ENCODE peak calls at places on chromosome 14, in five cellular contexts. One of them, this sample, is unnamed.

GRCh38 chr14:70770490-70770889 is 38.8 kb downstream of the MAP3K9 start:
- DNase-seq in fibroblast of lung: no peak
- DNase-seq in suprapubic skin: no peak
- DNase-seq in tibial artery: no peak
- DNase-seq in CD8-positive, alpha-beta T cell: no peak
- DNase-seq in this sample: no peak

GRCh38 chr14:103512701-103513611 is 9.7 kb downstream of the CKB start:
- DNase-seq in fibroblast of lung: peak
- DNase-seq in suprapubic skin: peak
- DNase-seq in tibial artery: peak
- DNase-seq in CD8-positive, alpha-beta T cell: no peak
- DNase-seq in this sample: no peak

GRCh38 chr14:105913221-105913620 is 386.8 kb downstream of the TMEM121 start:
- DNase-seq in fibroblast of lung: no peak
- DNase-seq in suprapubic skin: no peak
- DNase-seq in tibial artery: no peak
- DNase-seq in CD8-positive, alpha-beta T cell: no peak
- DNase-seq in this sample: no peak

GRCh38 chr14:85195872-85196477 is 334.0 kb upstream of the FLRT2 start:
- DNase-seq in fibroblast of lung: no peak
- DNase-seq in suprapubic skin: no peak
- DNase-seq in tibial artery: no peak
- DNase-seq in CD8-positive, alpha-beta T cell: no peak
- DNase-seq in this sample: no peak

GRCh38 chr14:101835166-101835557 is 73.7 kb downstream of the PPP2R5C start:
- DNase-seq in fibroblast of lung: peak
- DNase-seq in suprapubic skin: no peak
- DNase-seq in tibial artery: no peak
- DNase-seq in CD8-positive, alpha-beta T cell: no peak
- DNase-seq in this sample: no peak

GRCh38 chr14:30655124-30655523 is 33.0 kb downstream of the SCFD1 start:
- DNase-seq in fibroblast of lung: peak
- DNase-seq in suprapubic skin: no peak
- DNase-seq in tibial artery: no peak
- DNase-seq in CD8-positive, alpha-beta T cell: no peak
- DNase-seq in this sample: no peak

GRCh38 chr14:54579606-54580005 is 12.7 kb downstream of the SAMD4A start:
- DNase-seq in fibroblast of lung: peak
- DNase-seq in suprapubic skin: no peak
- DNase-seq in tibial artery: no peak
- DNase-seq in CD8-positive, alpha-beta T cell: no peak
- DNase-seq in this sample: no peak

GRCh38 chr14:30623412-30624131 is 1.5 kb downstream of the SCFD1 start:
- DNase-seq in fibroblast of lung: no peak
- DNase-seq in suprapubic skin: no peak
- DNase-seq in tibial artery: no peak
- DNase-seq in CD8-positive, alpha-beta T cell: no peak
- DNase-seq in this sample: no peak

GRCh38 chr14:82091097-82091496 is 557.4 kb upstream of the SEL1L start:
- DNase-seq in fibroblast of lung: no peak
- DNase-seq in suprapubic skin: no peak
- DNase-seq in tibial artery: no peak
- DNase-seq in CD8-positive, alpha-beta T cell: no peak
- DNase-seq in this sample: no peak

GRCh38 chr14:76947838-76948184 is 80.7 kb downstream of the IRF2BPL start:
- DNase-seq in fibroblast of lung: no peak
- DNase-seq in suprapubic skin: no peak
- DNase-seq in tibial artery: no peak
- DNase-seq in CD8-positive, alpha-beta T cell: no peak
- DNase-seq in this sample: no peak

GRCh38 chr14:76948976-76949375 is 79.5 kb downstream of the IRF2BPL start:
- DNase-seq in fibroblast of lung: no peak
- DNase-seq in suprapubic skin: no peak
- DNase-seq in tibial artery: no peak
- DNase-seq in CD8-positive, alpha-beta T cell: no peak
- DNase-seq in this sample: no peak

GRCh38 chr14:76948213-76948947 is 80.1 kb downstream of the IRF2BPL start:
- DNase-seq in fibroblast of lung: no peak
- DNase-seq in suprapubic skin: no peak
- DNase-seq in tibial artery: no peak
- DNase-seq in CD8-positive, alpha-beta T cell: no peak
- DNase-seq in this sample: no peak

GRCh38 chr14:76946753-76947077 is 81.8 kb downstream of the IRF2BPL start:
- DNase-seq in fibroblast of lung: no peak
- DNase-seq in suprapubic skin: no peak
- DNase-seq in tibial artery: no peak
- DNase-seq in CD8-positive, alpha-beta T cell: no peak
- DNase-seq in this sample: no peak

DNA sequence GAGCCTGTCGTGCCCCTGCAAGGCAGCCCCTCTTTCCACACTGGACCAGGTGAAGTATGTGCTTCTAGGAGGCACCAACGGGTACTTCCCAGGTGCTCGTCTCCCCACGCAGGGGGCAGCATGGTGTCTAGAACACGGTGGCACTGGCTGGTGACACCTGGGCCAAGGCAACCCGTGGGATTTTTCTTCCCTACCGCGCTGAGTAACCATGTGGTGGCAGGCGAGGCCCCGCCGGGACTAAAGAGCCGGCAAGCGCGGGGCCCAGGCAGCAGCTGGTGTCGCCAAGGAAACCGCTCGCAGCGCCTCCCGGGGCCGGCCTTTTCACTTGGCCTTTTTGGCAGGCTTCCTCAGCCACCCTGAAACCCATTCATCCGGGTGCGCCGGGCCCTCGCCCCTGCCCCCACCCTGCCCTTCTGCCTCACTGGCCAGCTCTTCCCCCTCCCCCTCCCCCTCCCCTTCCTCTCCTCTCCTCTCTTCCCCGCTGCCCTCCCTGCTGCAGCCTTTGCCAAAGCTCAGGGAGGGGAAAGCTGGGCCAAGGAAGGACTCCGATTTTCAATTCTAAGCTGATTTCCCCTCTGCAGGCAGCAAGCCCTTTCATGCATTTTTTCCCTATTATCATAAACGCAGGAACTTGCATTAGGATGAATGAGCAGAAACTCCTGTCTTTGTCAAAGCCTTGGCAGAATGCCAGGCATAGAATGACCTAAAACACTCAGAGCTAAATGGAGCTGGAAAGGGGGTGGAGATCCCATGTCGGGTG is 81.2 kb downstream of the IRF2BPL start:
- DNase-seq in fibroblast of lung: peak
- DNase-seq in suprapubic skin: peak
- DNase-seq in tibial artery: peak
- DNase-seq in CD8-positive, alpha-beta T cell: peak
- DNase-seq in this sample: peak
- TF ChIP-seq CTCF in fibroblast of lung: peak
- TF ChIP-seq CTCF in suprapubic skin: no peak
- TF ChIP-seq CTCF in tibial artery: peak
- TF ChIP-seq CTCF in CD8-positive, alpha-beta T cell: peak
- TF ChIP-seq CTCF in this sample: no peak

GRCh38 chr14:74532246-74532645 is 38.7 kb downstream of the ISCA2 start:
- DNase-seq in fibroblast of lung: no peak
- DNase-seq in suprapubic skin: no peak
- DNase-seq in tibial artery: no peak
- DNase-seq in CD8-positive, alpha-beta T cell: no peak
- DNase-seq in this sample: no peak

GRCh38 chr14:74528886-74529285 is 35.3 kb downstream of the ISCA2 start:
- DNase-seq in fibroblast of lung: no peak
- DNase-seq in suprapubic skin: no peak
- DNase-seq in tibial artery: no peak
- DNase-seq in CD8-positive, alpha-beta T cell: no peak
- DNase-seq in this sample: no peak

GRCh38 chr14:74528406-74528805 is 34.8 kb downstream of the ISCA2 start:
- DNase-seq in fibroblast of lung: no peak
- DNase-seq in suprapubic skin: no peak
- DNase-seq in tibial artery: no peak
- DNase-seq in CD8-positive, alpha-beta T cell: no peak
- DNase-seq in this sample: no peak

GRCh38 chr14:74531011-74531410 is 37.4 kb downstream of the ISCA2 start:
- DNase-seq in fibroblast of lung: no peak
- DNase-seq in suprapubic skin: no peak
- DNase-seq in tibial artery: no peak
- DNase-seq in CD8-positive, alpha-beta T cell: no peak
- DNase-seq in this sample: no peak

GRCh38 chr14:74531467-74531866 is 37.9 kb downstream of the ISCA2 start:
- DNase-seq in fibroblast of lung: peak
- DNase-seq in suprapubic skin: no peak
- DNase-seq in tibial artery: no peak
- DNase-seq in CD8-positive, alpha-beta T cell: no peak
- DNase-seq in this sample: no peak
- TF ChIP-seq CTCF in fibroblast of lung: peak
- TF ChIP-seq CTCF in suprapubic skin: no peak
- TF ChIP-seq CTCF in tibial artery: no peak
- TF ChIP-seq CTCF in CD8-positive, alpha-beta T cell: no peak
- TF ChIP-seq CTCF in this sample: no peak

GRCh38 chr14:76848879-76849278 is 22.7 kb downstream of the LRRC74A start:
- DNase-seq in fibroblast of lung: no peak
- DNase-seq in suprapubic skin: no peak
- DNase-seq in tibial artery: no peak
- DNase-seq in CD8-positive, alpha-beta T cell: no peak
- DNase-seq in this sample: no peak

GRCh38 chr14:76846331-76847047 is 20.3 kb downstream of the LRRC74A start:
- DNase-seq in fibroblast of lung: no peak
- DNase-seq in suprapubic skin: no peak
- DNase-seq in tibial artery: no peak
- DNase-seq in CD8-positive, alpha-beta T cell: no peak
- DNase-seq in this sample: no peak

GRCh38 chr14:76842414-76842813 is 16.2 kb downstream of the LRRC74A start:
- DNase-seq in fibroblast of lung: no peak
- DNase-seq in suprapubic skin: no peak
- DNase-seq in tibial artery: no peak
- DNase-seq in CD8-positive, alpha-beta T cell: no peak
- DNase-seq in this sample: no peak

DNA sequence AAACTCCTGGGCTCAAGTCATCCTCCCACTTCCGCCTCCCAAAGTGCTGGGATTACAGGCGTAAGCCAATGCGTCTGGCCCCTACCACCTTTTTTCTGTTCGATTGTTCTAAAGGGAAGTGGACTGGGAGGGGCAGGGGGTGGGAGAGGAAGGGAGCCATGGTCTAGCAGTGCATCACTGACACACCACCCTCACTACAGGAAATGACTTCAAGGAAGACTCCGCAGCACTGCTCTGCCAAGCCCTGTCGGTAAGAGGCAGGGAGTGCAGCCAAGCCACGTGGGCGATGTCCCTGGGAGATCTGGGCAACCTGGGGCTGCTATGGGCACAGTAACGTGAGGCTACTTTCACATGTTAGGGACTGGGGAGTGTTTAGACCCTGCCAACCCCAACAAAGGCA is 18.0 kb downstream of the LRRC74A start:
- DNase-seq in fibroblast of lung: peak
- DNase-seq in suprapubic skin: peak
- DNase-seq in tibial artery: peak
- DNase-seq in CD8-positive, alpha-beta T cell: peak
- DNase-seq in this sample: no peak
- TF ChIP-seq CTCF in fibroblast of lung: no peak
- TF ChIP-seq CTCF in suprapubic skin: peak
- TF ChIP-seq CTCF in tibial artery: no peak
- TF ChIP-seq CTCF in CD8-positive, alpha-beta T cell: peak
- TF ChIP-seq CTCF in this sample: no peak

GRCh38 chr14:93788307-93788556 is at the start of gene PRIMA1:
- DNase-seq in fibroblast of lung: no peak
- DNase-seq in suprapubic skin: no peak
- DNase-seq in tibial artery: no peak
- DNase-seq in CD8-positive, alpha-beta T cell: no peak
- DNase-seq in this sample: no peak

GRCh38 chr14:93789366-93790130 is 1.3 kb upstream of the PRIMA1 start:
- DNase-seq in fibroblast of lung: no peak
- DNase-seq in suprapubic skin: no peak
- DNase-seq in tibial artery: peak
- DNase-seq in CD8-positive, alpha-beta T cell: no peak
- DNase-seq in this sample: no peak

GRCh38 chr14:93787465-93788306 is 599 bp downstream of the PRIMA1 start:
- DNase-seq in fibroblast of lung: no peak
- DNase-seq in suprapubic skin: no peak
- DNase-seq in tibial artery: no peak
- DNase-seq in CD8-positive, alpha-beta T cell: no peak
- DNase-seq in this sample: no peak

GRCh38 chr14:93790966-93791365 is 2.7 kb upstream of the PRIMA1 start:
- DNase-seq in fibroblast of lung: no peak
- DNase-seq in suprapubic skin: no peak
- DNase-seq in tibial artery: no peak
- DNase-seq in CD8-positive, alpha-beta T cell: no peak
- DNase-seq in this sample: no peak

DNA sequence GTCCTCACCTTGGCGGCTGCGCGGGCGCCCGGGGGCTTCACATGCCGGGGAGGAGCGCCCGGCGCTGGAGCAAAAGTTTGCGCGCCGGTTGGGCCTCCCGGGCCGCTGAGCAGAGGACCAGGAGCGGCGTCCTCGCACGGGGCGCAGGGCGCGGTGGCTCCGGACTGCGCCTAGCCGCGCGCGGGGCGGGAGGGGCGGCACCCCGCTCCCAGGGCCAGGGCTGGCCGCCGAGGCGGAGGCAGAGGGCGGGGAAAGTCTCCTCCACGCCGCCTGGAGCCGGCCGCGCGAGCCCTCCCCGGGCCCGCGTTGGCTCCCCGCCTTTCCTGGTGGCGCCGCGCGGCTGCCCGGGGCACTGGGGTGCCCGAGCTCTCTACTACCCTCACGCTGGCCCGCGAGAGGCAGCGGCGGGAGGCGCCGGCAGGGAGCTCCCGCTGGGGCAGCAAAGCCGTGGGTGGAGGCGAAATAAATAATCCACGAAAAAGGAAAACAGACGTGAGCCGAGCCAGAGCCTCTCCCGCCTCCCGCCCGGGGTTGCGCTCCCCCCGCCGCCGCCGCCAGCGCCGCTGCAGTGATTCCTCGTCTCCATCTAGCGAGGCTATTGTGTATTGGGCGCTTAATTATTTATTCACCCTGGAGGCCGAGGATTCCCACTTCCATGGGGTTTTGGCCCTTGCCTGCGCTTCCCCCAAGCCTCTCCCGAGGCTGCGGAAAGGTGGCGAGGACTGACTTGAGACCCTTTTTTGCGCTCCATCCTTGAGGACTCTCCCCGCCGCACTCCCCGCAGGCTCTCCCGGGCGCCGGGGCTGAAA is 476 bp upstream of the PRIMA1 start:
- DNase-seq in fibroblast of lung: no peak
- DNase-seq in suprapubic skin: no peak
- DNase-seq in tibial artery: peak
- DNase-seq in CD8-positive, alpha-beta T cell: no peak
- DNase-seq in this sample: no peak
- TF ChIP-seq CTCF in fibroblast of lung: no peak
- TF ChIP-seq CTCF in suprapubic skin: no peak
- TF ChIP-seq CTCF in tibial artery: peak
- TF ChIP-seq CTCF in CD8-positive, alpha-beta T cell: no peak
- TF ChIP-seq CTCF in this sample: no peak

This sample was measured in activated B cell treated with CpG ODN at 0.5 μM for 24 hours.